ENCODE peak calls at places on chromosome 15, in six cellular contexts. W is activated CD8-positive, alpha-beta memory T cell treated with anti-CD3 and anti-CD28 coated beads for 1 hour; M is OCI-M1; L is Calu3; G is RPMI7951; D is stimulated activated CD4-positive, alpha-beta T cell treated with anti-CD3 and anti-CD28 coated beads, Interleukin-1b, Interleukin-23, amount 100 ng/mL, for 1 hour. J is an unnamed sample.

GRCh38 chr15:71496336-71496955 is 313.9 kb upstream of the NR2E3 start:
- DNase-seq in W (no peak), L (no peak), G (peak), D (no peak), M (no peak), J (no peak)

GRCh38 chr15:99211926-99212325 is 37.5 kb downstream of the TTC23 start:
- DNase-seq in W (no peak), L (no peak), D (no peak), M (no peak), G (peak), J (no peak)

GRCh38 chr15:67067161-67067853 is 1.9 kb downstream of the SMAD3 start:
- DNase-seq in L (no peak), D (no peak), M (no peak), G (peak), W (no peak), J (no peak)

GRCh38 chr15:75348563-75349350 is 1.9 kb downstream of the NEIL1 start:
- DNase-seq in L (peak), M (no peak), D (no peak), W (no peak), G (no peak), J (no peak)

GRCh38 chr15:50881121-50882048 is 27.1 kb upstream of the AP4E1 start:
- DNase-seq in D (no peak), L (no peak), W (no peak), M (peak), G (no peak), J (peak)

GRCh38 chr15:82530606-82531379 is 9.5 kb downstream of the RPS17 start:
- DNase-seq in D (peak), W (peak), L (peak), G (peak), M (no peak), J (peak)

GRCh38 chr15:64038878-64039277 is 7.4 kb downstream of the DAPK2 start:
- DNase-seq in W (no peak), G (no peak), D (no peak), M (no peak), L (no peak), J (no peak)

GRCh38 chr15:38541046-38541445 is 23.6 kb downstream of the RASGRP1 start:
- DNase-seq in G (no peak), L (no peak), D (no peak), W (no peak), M (no peak), J (no peak)

GRCh38 chr15:45399381-45400212 is 21.3 kb upstream of the GATM start:
- DNase-seq in G (peak), D (no peak), W (no peak), L (no peak), M (peak), J (peak)

GRCh38 chr15:25899870-25900269 is 36.7 kb upstream of the ATP10A start:
- DNase-seq in L (no peak), W (no peak), G (no peak), M (no peak), D (no peak), J (no peak)

GRCh38 chr15:70397816-70398215 is 300.1 kb upstream of the TLE3 start:
- DNase-seq in W (no peak), G (no peak), D (no peak), M (no peak), L (no peak), J (no peak)

GRCh38 chr15:40441012-40441735 is 421 bp downstream of the BAHD1 start:
- DNase-seq in G (no peak), D (peak), W (no peak), L (no peak), M (peak), J (no peak)

GRCh38 chr15:52529289-52529929 is 729 bp upstream of the MYO5A start:
- DNase-seq in L (no peak), D (peak), G (no peak), M (no peak), W (no peak), J (no peak)

GRCh38 chr15:78265752-78266224 is 1.4 kb downstream of the DNAJA4 start:
- DNase-seq in D (no peak), W (no peak), G (peak), M (no peak), L (no peak), J (no peak)

GRCh38 chr15:88393719-88394519 is 73.3 kb downstream of the MRPL46 start:
- DNase-seq in L (no peak), W (no peak), D (no peak), G (no peak), M (no peak), J (no peak)

GRCh38 chr15:92869263-92869940 is 30.7 kb upstream of the CHD2 start:
- DNase-seq in L (no peak), W (no peak), D (no peak), G (peak), M (no peak), J (no peak)

GRCh38 chr15:39403674-39404117 is 177.2 kb upstream of the THBS1 start:
- DNase-seq in M (peak), D (no peak), L (peak), W (no peak), G (peak), J (no peak)

GRCh38 chr15:66846811-66847210 is 144.8 kb downstream of the SMAD6 start:
- DNase-seq in M (no peak), W (no peak), L (no peak), D (no peak), G (no peak), J (no peak)

GRCh38 chr15:48682949-48683651 is 37.6 kb upstream of the FBN1 start:
- DNase-seq in M (peak), W (no peak), L (peak), D (no peak), G (peak), J (no peak)

GRCh38 chr15:90757461-90757860 is 40.3 kb downstream of the BLM start:
- DNase-seq in M (no peak), L (no peak), G (no peak), D (no peak), W (no peak), J (no peak)

GRCh38 chr15:68399096-68400065 is 32.6 kb downstream of the ITGA11 start:
- DNase-seq in W (no peak), D (no peak), M (no peak), L (no peak), G (peak), J (peak)

GRCh38 chr15:93321881-93322282 is 232.9 kb upstream of the RGMA start:
- DNase-seq in L (peak), D (no peak), G (peak), W (no peak), M (no peak), J (no peak)

GRCh38 chr15:74835312-74835823 is 7.6 kb downstream of the ULK3 start:
- DNase-seq in W (no peak), G (peak), L (peak), D (peak), M (peak), J (peak)

GRCh38 chr15:25136119-25136518 is 181.3 kb downstream of the SNRPN start:
- DNase-seq in L (no peak), W (no peak), M (peak), D (no peak), G (no peak), J (peak)

GRCh38 chr15:29470311-29470710 is 200.7 kb upstream of the NSMCE3 start:
- DNase-seq in D (no peak), G (no peak), M (no peak), W (no peak), L (no peak), J (no peak)

GRCh38 chr15:76904461-76905012 is 603 bp downstream of the SCAPER start:
- DNase-seq in D (peak), W (no peak), M (no peak), L (peak), G (peak), J (peak)

J was measured in KBM-7.